ENCODE peak calls at places on chromosomes 5 and 9, in nine cellular contexts. C is neural progenitor cell, F is cardiac fibroblast, W is astrocyte of the cerebellum, I is choroid plexus epithelial cell, K is GM23338, G is AG09309, E is fibroblast of pulmonary artery, M is spleen. Q is an unnamed sample.

GRCh38 chr9:134963546-134963945 is 45.8 kb upstream of the FCN1 start:
- DNase-seq in C (no peak), F (no peak), W (no peak), I (no peak), K (no peak), G (no peak), E (no peak), M (peak; percentile 24), Q (no peak)

GRCh38 chr9:127038531-127038930 is 83.9 kb downstream of the ANGPTL2 start:
- DNase-seq in C (no peak), F (no peak), W (no peak), I (no peak), K (no peak), G (no peak), E (no peak), M (no peak), Q (no peak)

GRCh38 chr9:134568756-134569155 is 72.8 kb upstream of the COL5A1 start:
- DNase-seq in C (no peak), F (no peak), W (no peak), I (no peak), K (no peak), G (no peak), E (no peak), M (no peak), Q (no peak)

GRCh38 chr5:75843319-75843718 is 126.1 kb upstream of the POC5 start:
- DNase-seq in C (no peak), F (no peak), W (no peak), I (no peak), K (no peak), G (no peak), E (no peak), M (no peak), Q (no peak)

GRCh38 chr9:135244751-135245221 is 157.3 kb downstream of the OLFM1 start:
- DNase-seq in C (no peak), F (no peak), W (no peak), I (no peak), K (no peak), G (no peak), E (no peak), M (peak; percentile 62), Q (no peak)

GRCh38 chr9:20872340-20872977 is 159.0 kb downstream of the HACD4 start:
- DNase-seq in C (peak; percentile 42), F (peak; percentile 77), W (peak; percentile 88), I (peak; percentile 94), K (peak; percentile 76), G (peak; percentile 76), E (peak; percentile 73), M (no peak), Q (no peak)

GRCh38 chr9:105307731-105308130 is 63.3 kb downstream of the SLC44A1 start:
- DNase-seq in C (no peak), F (no peak), W (no peak), I (no peak), K (no peak), G (no peak), E (no peak), M (no peak), Q (no peak)

GRCh38 chr5:141646026-141646425 is 5.2 kb downstream of the FCHSD1 start:
- DNase-seq in C (no peak), F (no peak), W (no peak), I (no peak), K (no peak), G (no peak), E (no peak), M (no peak), Q (no peak)

GRCh38 chr9:89661391-89661949 is 56.7 kb downstream of the GADD45G start:
- DNase-seq in C (no peak), F (no peak), W (no peak), I (no peak), K (no peak), G (no peak), E (no peak), M (peak; percentile 83), Q (no peak)

GRCh38 chr9:89660286-89660685 is 55.5 kb downstream of the GADD45G start:
- DNase-seq in C (no peak), F (no peak), W (no peak), I (no peak), K (no peak), G (no peak), E (no peak), M (peak; percentile 79), Q (no peak)

GRCh38 chr9:89662718-89663246 is 58.0 kb downstream of the GADD45G start:
- DNase-seq in C (no peak), F (no peak), W (no peak), I (no peak), K (no peak), G (no peak), E (no peak), M (peak; percentile 66), Q (no peak)

GRCh38 chr9:89663264-89663970 is 58.6 kb downstream of the GADD45G start:
- DNase-seq in C (no peak), F (no peak), W (no peak), I (no peak), K (no peak), G (no peak), E (no peak), M (peak; percentile 18), Q (no peak)

GRCh38 chr9:89661956-89662717 is 57.3 kb downstream of the GADD45G start:
- DNase-seq in C (peak; percentile 91), F (peak; percentile 59), W (peak; percentile 89), I (peak; percentile 98), K (peak; percentile 94), G (peak; percentile 4), E (peak; percentile 95), M (peak; percentile 89), Q (peak; percentile 64)
- H3K4me3 ChIP-seq in C (peak overlapping the region; percentile 15), F (no peak overlapping the region), W (peak overlapping the region; percentile 26), I (peak overlapping the region; percentile 61), K (no peak overlapping the region), G (no peak overlapping the region), E (peak overlapping the region; percentile 43), M (peak overlapping the region; percentile 10), Q (peak overlapping the region; percentile 52)

DNA sequence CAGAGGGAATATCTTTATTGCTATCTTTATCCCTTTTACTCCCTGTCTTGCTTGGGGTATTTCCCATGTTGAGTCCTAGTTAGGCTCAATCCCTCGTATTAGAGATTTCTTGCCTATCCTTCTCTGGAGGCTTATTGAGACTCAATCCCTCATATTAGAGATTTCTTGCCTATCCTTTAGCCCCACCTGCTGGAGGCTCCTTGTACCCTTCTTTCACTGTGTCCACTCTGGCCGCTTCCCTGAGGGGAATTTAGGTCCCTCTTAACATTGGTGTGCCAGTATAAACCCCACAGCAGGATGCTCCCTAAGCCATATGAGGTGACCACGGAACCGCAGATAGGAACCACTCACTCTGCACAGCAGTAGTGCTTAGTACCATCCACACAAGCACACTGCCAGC is 110.7 kb upstream of the MAMDC2 start:
- DNase-seq in C (peak; percentile 73), F (peak; percentile 54), W (no peak), I (peak; percentile 13), K (peak; percentile 57), G (no peak), E (peak; percentile 42), M (no peak), Q (no peak)
- TF ChIP-seq CTCF in C (peak; percentile 65), F (peak; percentile 44), W (no peak), I (peak; percentile 44), K (peak; percentile 56), G (peak; percentile 27), E (peak; percentile 39), M (no peak), Q (peak; percentile 41)

GRCh38 chr5:51395666-51396356 is 12.6 kb downstream of the ISL1 start:
- DNase-seq in C (no peak), F (no peak), W (no peak), I (no peak), K (no peak), G (no peak), E (no peak), M (no peak), Q (no peak)

GRCh38 chr5:51399636-51399993 is 16.4 kb downstream of the ISL1 start:
- DNase-seq in C (no peak), F (no peak), W (no peak), I (no peak), K (no peak), G (no peak), E (no peak), M (no peak), Q (no peak)

GRCh38 chr5:51397996-51398395 is 14.7 kb downstream of the ISL1 start:
- DNase-seq in C (peak; percentile 62), F (no peak), W (no peak), I (no peak), K (peak; percentile 71), G (no peak), E (no peak), M (no peak), Q (no peak)

GRCh38 chr5:51396797-51397196 is 13.5 kb downstream of the ISL1 start:
- DNase-seq in C (no peak), F (no peak), W (no peak), I (no peak), K (no peak), G (no peak), E (no peak), M (no peak), Q (no peak)

DNA sequence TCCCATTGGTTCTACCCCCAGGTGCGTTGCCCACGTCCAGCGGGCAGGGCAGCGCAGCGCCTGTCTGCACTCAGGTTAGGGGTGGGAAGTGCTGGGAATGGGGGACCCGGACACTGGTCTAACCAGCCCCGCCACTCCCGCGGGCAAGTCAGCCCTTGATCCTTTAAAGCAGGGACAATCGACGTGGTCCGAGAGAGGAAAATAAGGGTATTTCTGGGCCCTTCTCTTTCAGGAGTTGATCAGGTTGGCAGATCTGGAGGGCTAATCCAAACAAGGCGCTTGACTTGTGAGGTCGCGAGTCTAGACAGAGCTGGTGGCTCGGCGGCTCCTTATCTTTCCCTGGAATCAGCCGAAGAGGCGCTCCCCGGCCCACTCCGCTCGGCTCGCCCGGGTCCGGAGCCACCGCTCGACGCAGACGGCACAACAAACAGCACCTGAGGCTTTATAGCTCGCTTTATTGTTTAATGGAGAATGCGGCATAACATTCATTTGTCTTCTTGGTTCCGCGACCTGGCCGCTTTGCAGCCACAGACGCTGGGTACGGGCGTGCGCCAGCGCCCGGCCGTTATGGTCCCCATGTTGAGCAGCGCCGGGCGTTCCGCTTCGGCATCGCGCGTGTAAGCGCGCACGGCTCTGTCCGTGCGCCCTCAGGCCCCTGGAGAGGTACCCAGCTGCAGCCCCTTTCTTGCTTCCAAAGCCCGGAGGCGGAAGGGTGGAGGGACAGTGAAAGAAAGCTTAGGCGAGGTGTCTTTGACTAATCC is 15.8 kb downstream of the ISL1 start:
- DNase-seq in C (peak; percentile 67), F (no peak), W (no peak), I (no peak), K (peak; percentile 60), G (no peak), E (no peak), M (no peak), Q (no peak)
- H3K4me3 ChIP-seq in C (peak overlapping the region; percentile 50), F (no peak overlapping the region), W (no peak overlapping the region), I (no peak overlapping the region), K (peak overlapping the region; percentile 56), G (no peak overlapping the region), E (no peak overlapping the region), M (no peak overlapping the region), Q (no peak overlapping the region)

GRCh38 chr9:91816356-91816755 is 133.7 kb downstream of the ROR2 start:
- DNase-seq in C (no peak), F (no peak), W (no peak), I (no peak), K (no peak), G (no peak), E (no peak), M (no peak), Q (no peak)

GRCh38 chr9:91817106-91817492 is 132.9 kb downstream of the ROR2 start:
- DNase-seq in C (no peak), F (no peak), W (no peak), I (no peak), K (no peak), G (no peak), E (no peak), M (no peak), Q (no peak)

GRCh38 chr9:91817493-91818225 is 132.4 kb downstream of the ROR2 start:
- DNase-seq in C (peak; percentile 59), F (peak; percentile 71), W (peak; percentile 69), I (peak; percentile 93), K (peak; percentile 79), G (no peak), E (peak; percentile 90), M (no peak), Q (no peak)

GRCh38 chr9:91818647-91819403 is 131.2 kb downstream of the ROR2 start:
- DNase-seq in C (no peak), F (no peak), W (no peak), I (no peak), K (no peak), G (no peak), E (no peak), M (peak; percentile 63), Q (no peak)

GRCh38 chr9:91818226-91818587 is 131.8 kb downstream of the ROR2 start:
- DNase-seq in C (no peak), F (no peak), W (no peak), I (no peak), K (no peak), G (no peak), E (no peak), M (no peak), Q (no peak)
- TF ChIP-seq CTCF in C (no peak), F (no peak), W (no peak), I (no peak), K (no peak), G (no peak), E (no peak), M (no peak), Q (no peak)